ENCODE peak calls at places on chromosomes 6 and 20, in four cellular contexts. L, I, U and Q are unnamed samples.

GRCh38 chr6:119233327-119233984 is 116.1 kb downstream of the MAN1A1 start:
- DNase-seq in L (no peak), I (no peak), U (no peak), Q (no peak)

GRCh38 chr6:74115674-74116073 is 419.7 kb downstream of the CD109 start:
- DNase-seq in L (no peak), I (no peak), U (no peak), Q (no peak)

GRCh38 chr20:40868568-40869223 is 159.9 kb upstream of the TOP1 start:
- DNase-seq in L (no peak), I (peak; percentile 77), U (no peak), Q (no peak)

GRCh38 chr6:74753883-74754600 is 451.8 kb downstream of the COL12A1 start:
- DNase-seq in L (no peak), I (no peak), U (no peak), Q (no peak)

GRCh38 chr6:156919819-156920379 is 142.7 kb downstream of the ARID1B start:
- DNase-seq in L (no peak), I (no peak), U (no peak), Q (no peak)

GRCh38 chr6:88380083-88380482 is 213.9 kb upstream of the CNR1 start:
- DNase-seq in L (no peak), I (peak; percentile 94), U (no peak), Q (no peak)

GRCh38 chr6:134249759-134250602 is 67.9 kb downstream of the SGK1 start:
- DNase-seq in L (no peak), I (peak; percentile 58), U (no peak), Q (no peak)

GRCh38 chr20:47508228-47508752 is 6.6 kb downstream of the NCOA3 start:
- DNase-seq in L (no peak), I (peak; percentile 44), U (no peak), Q (no peak)

GRCh38 chr6:90492798-90493197 is 94.1 kb downstream of the MAP3K7 start:
- DNase-seq in L (peak; percentile 29), I (no peak), U (no peak), Q (no peak)

GRCh38 chr6:143192766-143193165 is 132.1 kb downstream of the AIG1 start:
- DNase-seq in L (no peak), I (no peak), U (no peak), Q (no peak)

GRCh38 chr6:20124545-20124944 is 87.7 kb downstream of the MBOAT1 start:
- DNase-seq in L (no peak), I (no peak), U (no peak), Q (no peak)
- H2AFZ ChIP-seq in L (no peak overlapping the region), I (no peak overlapping the region), U (no peak overlapping the region), Q (no peak overlapping the region)

DNA sequence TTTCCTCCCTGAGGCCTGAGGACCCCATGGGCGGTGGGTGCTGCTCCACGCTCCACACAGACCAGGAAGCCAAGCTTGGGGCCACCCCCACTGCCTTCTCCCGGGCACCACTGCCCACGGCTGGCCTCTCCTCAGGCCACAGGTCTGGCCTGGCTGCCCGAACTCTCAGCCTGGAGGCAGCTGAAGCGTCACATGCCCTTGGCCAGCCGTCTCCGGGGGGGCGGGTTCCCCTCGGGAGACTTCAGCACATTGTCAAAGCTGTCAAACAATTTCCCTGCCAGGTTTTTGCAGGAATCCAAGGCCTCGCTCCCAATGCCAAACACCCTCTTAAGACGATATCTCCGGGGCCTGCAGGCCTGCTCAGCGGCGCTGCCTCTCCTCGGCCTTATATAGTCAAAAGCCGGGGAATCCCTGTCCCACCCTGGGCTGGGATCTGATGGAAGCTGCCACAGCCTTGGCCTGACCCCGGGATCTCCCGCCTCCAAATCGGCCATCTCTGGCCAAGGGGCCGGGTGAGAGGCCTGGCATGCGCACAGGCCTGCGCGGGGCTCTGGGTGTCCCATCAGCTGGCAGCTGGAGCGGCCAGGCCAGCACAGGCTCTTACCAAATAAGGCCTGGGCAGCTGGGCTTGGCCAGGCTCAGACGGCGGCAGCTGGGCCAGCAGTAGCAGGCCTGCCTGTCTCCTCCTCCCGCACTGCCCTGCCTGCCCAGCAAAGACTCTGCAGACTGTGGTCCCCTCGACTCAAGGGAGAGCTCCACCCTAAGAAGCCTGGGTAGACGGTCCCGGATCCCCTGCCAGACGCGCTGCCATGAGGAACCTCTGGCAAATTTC is 49.7 kb downstream of the RBM38 start:
- DNase-seq in L (no peak), I (no peak), U (peak; percentile 42), Q (no peak)
- H2AFZ ChIP-seq in L (no peak overlapping the region), I (no peak overlapping the region), U (peak overlapping the region; percentile 87), Q (no peak overlapping the region)

GRCh38 chr20:57625181-57625958 is 5.1 kb upstream of the ZBP1 start:
- DNase-seq in L (no peak), I (no peak), U (no peak), Q (no peak)

GRCh38 chr20:57625978-57626377 is 5.8 kb upstream of the ZBP1 start:
- DNase-seq in L (no peak), I (no peak), U (no peak), Q (no peak)

GRCh38 chr20:57627339-57627738 is 7.1 kb upstream of the ZBP1 start:
- DNase-seq in L (no peak), I (no peak), U (no peak), Q (no peak)

GRCh38 chr20:57629976-57630525 is 9.8 kb upstream of the ZBP1 start:
- DNase-seq in L (no peak), I (no peak), U (no peak), Q (no peak)

DNA sequence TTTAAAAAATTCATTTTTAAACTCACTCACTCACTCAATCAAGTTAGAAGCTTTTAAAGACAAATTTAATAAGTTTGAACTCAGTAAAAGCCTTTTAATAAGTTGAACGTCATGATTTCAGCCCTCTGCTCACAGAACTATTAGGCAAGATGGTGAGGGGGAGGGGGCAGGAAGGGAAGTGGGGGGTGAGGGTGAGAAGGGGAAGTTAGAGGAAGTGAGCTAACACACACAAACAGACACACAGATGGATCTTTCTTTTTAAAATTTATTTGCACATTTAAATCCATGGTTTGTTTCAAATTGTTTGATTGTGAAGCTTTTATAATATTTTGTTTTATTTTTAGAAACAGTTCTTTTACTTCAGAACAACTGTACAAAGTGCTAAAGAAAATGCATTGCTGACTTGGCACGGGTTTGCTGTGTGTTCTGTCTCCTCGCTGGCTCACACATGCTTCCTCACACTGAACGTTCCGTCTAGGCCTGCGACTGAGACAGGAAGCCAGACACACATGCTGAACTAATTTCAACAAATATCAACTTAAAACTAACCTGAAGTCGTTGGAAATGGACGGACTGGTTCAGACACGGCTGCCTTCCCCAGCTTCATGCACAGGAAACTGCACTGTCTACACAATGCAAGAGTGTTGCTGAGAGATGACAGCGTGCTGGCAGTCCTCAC is 7.9 kb upstream of the ZBP1 start:
- DNase-seq in L (no peak), I (peak; percentile 86), U (no peak), Q (peak; percentile 86)
- H2AFZ ChIP-seq in L (peak overlapping the region; percentile 76), I (peak overlapping the region; percentile 49), U (no peak overlapping the region), Q (peak overlapping the region; percentile 88)

DNA sequence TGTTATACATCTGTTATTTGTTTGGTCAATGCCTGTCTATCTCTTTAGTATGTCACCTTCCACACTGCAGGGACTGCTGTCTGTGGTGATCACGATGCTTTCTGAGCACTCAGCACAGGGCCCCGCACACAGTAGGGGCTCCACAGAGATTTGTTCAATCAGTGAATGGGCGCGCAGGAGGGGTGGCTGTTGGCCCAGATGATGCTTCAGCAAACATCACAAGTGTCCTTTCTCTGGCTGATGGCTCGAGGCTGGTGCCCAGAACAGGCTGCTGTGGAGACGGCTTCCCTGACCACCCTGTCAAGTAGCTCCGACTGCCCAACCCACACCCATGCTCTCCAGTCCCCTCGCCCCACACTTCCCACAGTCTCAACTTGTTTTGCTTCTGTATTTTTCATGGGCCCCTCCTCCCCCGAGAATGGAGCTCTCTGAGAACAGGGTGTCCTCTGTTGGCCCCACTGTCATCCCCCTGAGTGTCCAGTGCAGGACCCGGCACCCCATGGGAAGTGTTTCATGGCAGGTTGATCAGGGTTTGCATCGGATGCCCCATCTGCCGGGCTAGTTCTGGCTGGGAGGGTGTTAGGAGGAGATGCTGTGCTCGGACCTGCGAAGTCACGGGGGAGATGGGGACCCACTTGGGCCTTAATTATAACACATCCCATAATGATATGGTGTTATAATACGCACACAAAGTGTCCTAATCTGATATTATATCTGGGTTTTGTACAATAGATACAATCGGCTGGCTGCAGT is 32.1 kb downstream of the CEBPB start:
- DNase-seq in L (no peak), I (no peak), U (no peak), Q (no peak)
- H2AFZ ChIP-seq in L (no peak overlapping the region), I (no peak overlapping the region), U (no peak overlapping the region), Q (no peak overlapping the region)

GRCh38 chr6:21264288-21264818 is 329.2 kb upstream of the SOX4 start:
- DNase-seq in L (no peak), I (no peak), U (no peak), Q (no peak)
- H2AFZ ChIP-seq in L (peak overlapping the region; percentile 86), I (no peak overlapping the region), U (peak overlapping the region; percentile 84), Q (peak overlapping the region; percentile 68)

DNA sequence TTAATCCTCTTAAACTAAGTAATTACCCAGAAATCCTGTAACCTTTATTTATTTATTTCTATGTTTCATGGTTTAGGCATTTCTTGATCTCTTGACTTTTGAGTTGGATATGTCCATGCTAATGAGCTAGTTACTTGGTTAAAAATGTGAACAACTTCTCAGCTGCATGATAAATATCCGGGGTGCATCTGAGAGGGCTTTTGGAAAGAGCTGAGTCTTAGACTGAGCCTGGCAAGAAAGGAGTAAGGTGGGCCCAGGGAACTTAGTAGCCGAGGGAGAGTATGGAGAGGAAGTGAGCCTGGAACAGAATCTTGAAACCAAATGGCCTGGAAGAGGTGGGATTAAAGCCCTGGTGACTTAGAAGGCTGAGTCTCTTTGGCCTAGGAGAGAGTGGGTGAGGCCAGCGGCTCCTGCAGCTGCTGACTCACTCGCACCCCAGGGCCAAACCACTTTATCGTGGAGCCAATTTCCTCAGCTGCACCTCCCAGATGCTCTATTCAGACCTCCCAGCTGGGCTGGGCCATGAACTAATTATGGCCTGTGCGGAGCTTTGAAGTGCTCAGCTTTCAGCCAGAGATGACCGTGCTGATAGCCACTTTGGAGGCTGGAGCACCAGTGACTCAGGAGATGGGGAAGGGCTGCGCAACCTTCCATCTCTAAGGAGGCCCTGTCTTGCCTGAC is 19.1 kb downstream of the TGM3 start:
- DNase-seq in L (peak; percentile 86), I (no peak), U (no peak), Q (no peak)
- H2AFZ ChIP-seq in L (peak overlapping the region; percentile 78), I (no peak overlapping the region), U (no peak overlapping the region), Q (no peak overlapping the region)

GRCh38 chr6:147071786-147072185 is 132.4 kb upstream of the STXBP5 start:
- DNase-seq in L (no peak), I (no peak), U (no peak), Q (no peak)
- H2AFZ ChIP-seq in L (peak overlapping the region; percentile 46), I (no peak overlapping the region), U (no peak overlapping the region), Q (no peak overlapping the region)

DNA sequence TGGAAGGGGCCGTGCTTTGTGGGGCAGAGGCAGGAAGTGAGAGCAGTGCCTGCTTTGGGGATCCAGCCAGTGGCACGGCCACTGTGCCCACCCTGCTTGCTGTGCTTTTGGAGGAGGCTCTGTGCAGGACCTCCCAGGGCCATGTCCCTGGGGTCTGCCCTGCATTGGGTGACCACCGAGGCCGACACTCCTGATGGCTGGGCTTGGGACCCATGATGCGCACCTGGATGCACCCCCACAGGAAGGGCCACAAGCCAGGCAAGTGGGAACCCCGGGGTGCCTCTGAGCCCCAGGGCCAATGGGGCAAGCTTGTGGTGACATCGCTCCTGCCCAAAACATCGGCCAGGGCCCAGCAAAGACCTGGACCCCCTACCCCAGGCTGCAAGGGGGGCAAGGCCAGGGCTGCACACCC is 738.6 kb upstream of the GJE1 start:
- DNase-seq in L (no peak), I (no peak), U (no peak), Q (no peak)
- H2AFZ ChIP-seq in L (no peak overlapping the region), I (no peak overlapping the region), U (no peak overlapping the region), Q (no peak overlapping the region)

GRCh38 chr6:26440977-26441358 is 664 bp downstream of the BTN3A3 start:
- DNase-seq in L (no peak), I (no peak), U (no peak), Q (no peak)
- H2AFZ ChIP-seq in L (no peak overlapping the region), I (peak overlapping the region; percentile 95), U (no peak overlapping the region), Q (peak overlapping the region; percentile 82)